ENCODE peak calls at places on chromosomes 3 and 15, in four cellular contexts. N is caudate nucleus, E is DMS79 treated with DMSO at 0.1 percent for 48 hours, S is AG10803. F is an unnamed sample.

GRCh38 chr3:126102530-126102951 is 18.6 kb upstream of the SLC41A3 start:
- DNase-seq in N (no peak), E (no peak), S (peak; percentile 81), F (peak; percentile 31)

GRCh38 chr3:194871864-194872668 is 186.4 kb downstream of the FAM43A start:
- DNase-seq in N (no peak), E (no peak), S (peak; percentile 63), F (no peak)

GRCh38 chr15:40028193-40028592 is 10.8 kb downstream of the SRP14 start:
- DNase-seq in N (no peak), E (no peak), S (no peak), F (no peak)

GRCh38 chr3:103308921-103309320 is 874.1 kb downstream of the ZPLD1 start:
- DNase-seq in N (no peak), E (no peak), S (no peak), F (no peak)

GRCh38 chr15:31304074-31304648 is 22.5 kb upstream of the KLF13 start:
- DNase-seq in N (no peak), E (no peak), S (no peak), F (peak; percentile 7)

GRCh38 chr15:66780172-66780972 is 78.3 kb downstream of the SMAD6 start:
- DNase-seq in N (no peak), E (no peak), S (peak; percentile 81), F (no peak)

GRCh38 chr15:68672781-68673205 is 94.0 kb downstream of the CORO2B start:
- DNase-seq in N (no peak), E (no peak), S (peak; percentile 27), F (no peak)

GRCh38 chr3:171385086-171385485 is 75.1 kb downstream of the TNIK start:
- DNase-seq in N (no peak), E (no peak), S (no peak), F (no peak)

GRCh38 chr15:70625438-70625837 is 137.9 kb downstream of the UACA start:
- DNase-seq in N (no peak), E (no peak), S (no peak), F (no peak)

GRCh38 chr15:67823371-67824156 is 1.7 kb upstream of the SKOR1 start:
- DNase-seq in N (no peak), E (no peak), S (no peak), F (no peak)

GRCh38 chr15:99467338-99467720 is 98.5 kb upstream of the MEF2A start:
- DNase-seq in N (no peak), E (no peak), S (no peak), F (no peak)

GRCh38 chr3:129605593-129606521 is 619 bp downstream of the PLXND1 start:
- DNase-seq in N (no peak), E (peak; percentile 27), S (peak; percentile 61), F (peak; percentile 66)

GRCh38 chr3:183073839-183074615 is 25.3 kb downstream of the MCCC1 start:
- DNase-seq in N (no peak), E (no peak), S (no peak), F (no peak)

GRCh38 chr15:57861039-57861638 is 154.6 kb downstream of the POLR2M start:
- DNase-seq in N (no peak), E (peak; percentile 15), S (peak; percentile 66), F (peak; percentile 36)

GRCh38 chr3:133828576-133829309 is 23.1 kb downstream of the SRPRB start:
- DNase-seq in N (no peak), E (no peak), S (no peak), F (peak; percentile 49)

GRCh38 chr3:31498824-31499223 is 33.9 kb upstream of the STT3B start:
- DNase-seq in N (no peak), E (no peak), S (no peak), F (no peak)

GRCh38 chr3:157099337-157100078 is 60.4 kb downstream of the CCNL1 start:
- DNase-seq in N (no peak), E (no peak), S (peak; percentile 50), F (no peak)

GRCh38 chr15:35243758-35244157 is 158.7 kb upstream of the NANOGP8 start:
- DNase-seq in N (no peak), E (no peak), S (peak; percentile 6), F (no peak)

GRCh38 chr15:98668566-98669308 is 20.4 kb downstream of the IGF1R start:
- DNase-seq in N (no peak), E (no peak), S (peak; percentile 44), F (no peak)

GRCh38 chr3:61524933-61525332 is 36.4 kb upstream of the PTPRG start:
- DNase-seq in N (no peak), E (no peak), S (no peak), F (no peak)

GRCh38 chr3:120764206-120764605 is 21.7 kb downstream of the GTF2E1 start:
- DNase-seq in N (no peak), E (peak; percentile 13), S (no peak), F (no peak)

GRCh38 chr3:156483961-156484787 is 70.7 kb downstream of the SSR3 start:
- DNase-seq in N (no peak), E (no peak), S (peak; percentile 46), F (no peak)

GRCh38 chr3:126419886-126420786 is 25.4 kb downstream of the CFAP100 start:
- DNase-seq in N (no peak), E (no peak), S (no peak), F (no peak)

GRCh38 chr3:167967257-167968010 is 128.3 kb downstream of the GOLIM4 start:
- DNase-seq in N (no peak), E (peak; percentile 15), S (no peak), F (no peak)

GRCh38 chr15:50353999-50354837 is 780 bp downstream of the GABPB1 start:
- DNase-seq in N (peak; percentile 9), E (peak; percentile 14), S (peak; percentile 90), F (peak; percentile 43)

GRCh38 chr3:195023989-195024388 is 247.0 kb downstream of the XXYLT1 start:
- DNase-seq in N (no peak), E (no peak), S (no peak), F (no peak)

GRCh38 chr15:101615986-101616848 is 36.0 kb downstream of the TM2D3 start:
- DNase-seq in N (no peak), E (peak; percentile 57), S (peak; percentile 78), F (peak; percentile 58)

GRCh38 chr15:35680951-35681350 is 135.0 kb upstream of the DPH6 start:
- DNase-seq in N (no peak), E (no peak), S (no peak), F (no peak)

GRCh38 chr3:15298504-15298903 is 33.9 kb downstream of the SH3BP5 start:
- DNase-seq in N (no peak), E (no peak), S (no peak), F (no peak)

GRCh38 chr3:61575893-61576292 is 14.5 kb downstream of the PTPRG start:
- DNase-seq in N (no peak), E (no peak), S (no peak), F (no peak)

GRCh38 chr3:153260681-153261080 is 98.7 kb downstream of the RAP2B start:
- DNase-seq in N (no peak), E (no peak), S (no peak), F (no peak)

GRCh38 chr3:45992820-45993219 is 2.8 kb downstream of the FYCO1 start:
- DNase-seq in N (no peak), E (no peak), S (peak; percentile 100), F (no peak)

GRCh38 chr3:81554348-81554747 is 207.1 kb downstream of the GBE1 start:
- DNase-seq in N (no peak), E (no peak), S (peak; percentile 51), F (no peak)

GRCh38 chr3:164060923-164061322 is 1017.4 kb downstream of the SI start:
- DNase-seq in N (no peak), E (no peak), S (no peak), F (no peak)

GRCh38 chr3:128497305-128498126 is 4.5 kb upstream of the GATA2 start:
- DNase-seq in N (peak; percentile 83), E (peak; percentile 79), S (no peak), F (peak; percentile 78)

GRCh38 chr15:31471731-31472430 is 145.2 kb downstream of the KLF13 start:
- DNase-seq in N (no peak), E (no peak), S (peak; percentile 94), F (no peak)

GRCh38 chr3:106936337-106936736 is 440.9 kb upstream of the CCDC54 start:
- DNase-seq in N (no peak), E (no peak), S (no peak), F (no peak)

GRCh38 chr3:8869613-8870012 is 93.7 kb downstream of the RAD18 start:
- DNase-seq in N (no peak), E (no peak), S (peak; percentile 94), F (no peak)

F was measured in heart right ventricle.